ENCODE peak calls at places on chromosomes 11 and 22, in four cellular contexts. One of them, this sample, is unnamed.

GRCh38 chr11:20081336-20081735 is 78.9 kb downstream of the DBX1 start:
- DNase-seq in H1: no peak
- DNase-seq in HCT116: no peak
- DNase-seq in GM12878: no peak
- DNase-seq in this sample: no peak

GRCh38 chr11:106021181-106021966 is 666 bp downstream of the MSANTD4 start:
- DNase-seq in HCT116: no peak
- DNase-seq in H1: no peak
- DNase-seq in GM12878: no peak
- DNase-seq in this sample: peak

GRCh38 chr11:121688860-121689614 is 236.3 kb upstream of the SORL1-AS1 start:
- DNase-seq in H1: no peak
- DNase-seq in HCT116: peak
- DNase-seq in GM12878: no peak
- DNase-seq in this sample: no peak

GRCh38 chr11:2759228-2760195 is 59.7 kb upstream of the KCNQ1OT1 start:
- DNase-seq in GM12878: no peak
- DNase-seq in H1: peak
- DNase-seq in HCT116: no peak
- DNase-seq in this sample: no peak

GRCh38 chr22:17172172-17172833 is 13.2 kb upstream of the HDHD5 start:
- DNase-seq in GM12878: no peak
- DNase-seq in H1: no peak
- DNase-seq in HCT116: no peak
- DNase-seq in this sample: no peak

GRCh38 chr22:21690401-21690801 is 24.6 kb downstream of the PPIL2 start:
- DNase-seq in HCT116: no peak
- DNase-seq in H1: no peak
- DNase-seq in GM12878: peak
- DNase-seq in this sample: no peak

GRCh38 chr11:67373916-67374570 is 645 bp upstream of the CLCF1 start:
- DNase-seq in H1: peak
- DNase-seq in GM12878: no peak
- DNase-seq in HCT116: peak
- DNase-seq in this sample: peak

GRCh38 chr22:37629928-37630327 is 9.5 kb upstream of the SH3BP1 start:
- DNase-seq in HCT116: no peak
- DNase-seq in GM12878: no peak
- DNase-seq in H1: no peak
- DNase-seq in this sample: no peak

GRCh38 chr11:131533164-131533563 is 162.7 kb downstream of the NTM start:
- DNase-seq in H1: no peak
- DNase-seq in GM12878: no peak
- DNase-seq in HCT116: no peak
- DNase-seq in this sample: no peak

GRCh38 chr22:47090591-47091240 is 328.3 kb downstream of the TBC1D22A start:
- DNase-seq in H1: peak
- DNase-seq in HCT116: no peak
- DNase-seq in GM12878: no peak
- DNase-seq in this sample: peak
- TF ChIP-seq EGR1 in H1: no peak
- TF ChIP-seq EGR1 in HCT116: no peak
- TF ChIP-seq EGR1 in GM12878: no peak
- TF ChIP-seq EGR1 in this sample: no peak

DNA sequence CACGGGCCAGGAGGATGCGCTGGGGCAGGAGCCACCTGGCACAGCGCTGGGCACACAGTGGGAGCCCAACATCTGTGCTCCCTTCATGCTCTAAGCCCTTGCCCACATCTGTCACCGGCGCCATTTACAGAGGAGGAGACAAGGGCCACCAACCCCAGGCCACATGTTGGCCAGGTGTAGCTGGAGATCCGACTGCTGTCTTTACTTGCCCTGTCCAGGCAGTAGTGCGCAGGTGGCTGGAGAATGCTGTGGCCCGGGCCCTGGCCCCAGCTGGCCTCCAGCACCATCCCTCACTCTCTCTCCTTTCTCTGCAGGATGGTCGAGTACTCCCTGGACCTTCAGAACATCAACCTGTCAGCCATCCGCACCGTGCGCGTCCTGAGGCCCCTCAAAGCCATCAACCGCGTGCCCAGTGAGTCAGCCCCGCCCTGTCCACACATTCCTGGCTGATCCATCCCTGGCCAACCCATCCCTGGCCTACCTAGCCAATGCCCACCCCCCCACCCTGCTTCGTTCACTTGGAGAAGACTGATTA is 48.5 kb downstream of the CACNA1I start:
- DNase-seq in GM12878: no peak
- DNase-seq in HCT116: no peak
- DNase-seq in H1: no peak
- DNase-seq in this sample: no peak
- TF ChIP-seq EGR1 in GM12878: no peak
- TF ChIP-seq EGR1 in HCT116: no peak
- TF ChIP-seq EGR1 in H1: no peak
- TF ChIP-seq EGR1 in this sample: no peak

DNA sequence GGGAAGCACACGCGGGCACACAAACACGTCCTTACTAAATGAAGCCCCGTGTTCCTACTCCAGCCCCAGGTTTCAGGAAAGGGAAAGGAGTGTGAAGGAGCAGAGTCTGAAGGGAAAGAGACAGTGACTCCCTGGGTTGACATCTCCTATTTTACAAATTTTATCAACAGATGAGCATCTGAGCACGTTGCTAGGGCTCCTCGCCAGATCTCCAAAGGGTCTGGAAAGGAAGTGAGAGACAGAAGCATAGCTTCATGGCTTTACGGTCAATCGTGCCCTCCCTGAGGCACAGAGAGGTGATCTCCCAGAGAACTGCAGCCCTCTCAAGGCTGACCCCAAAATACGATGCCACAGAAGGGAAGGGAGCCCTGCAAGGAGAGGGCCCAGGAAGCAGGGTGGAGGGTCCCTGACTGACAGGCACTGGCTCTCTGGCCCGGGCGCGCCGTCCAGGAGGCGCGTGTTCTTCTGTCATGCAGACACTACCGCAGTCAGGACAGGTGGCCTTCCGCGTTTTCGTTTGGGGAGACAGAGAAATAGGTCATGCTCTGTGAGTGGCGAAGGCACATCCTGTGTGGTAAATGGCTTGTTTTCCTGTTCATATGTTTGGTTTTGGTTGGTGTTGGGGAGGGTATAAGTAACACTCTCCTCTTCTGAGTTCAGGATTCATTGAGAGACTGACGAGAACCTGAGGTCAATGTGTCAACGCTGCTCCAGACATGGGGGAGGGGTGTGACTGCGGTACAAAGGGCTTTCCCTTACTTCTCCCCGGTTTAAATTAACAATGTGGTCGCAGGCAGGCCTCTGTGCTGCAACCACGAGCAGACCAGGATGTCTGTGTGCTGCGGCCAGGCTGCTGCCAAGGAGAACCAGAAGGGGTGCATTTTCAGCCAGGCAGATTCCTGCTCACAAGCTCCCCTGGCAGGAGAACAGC is 813.3 kb downstream of the OPCML start:
- DNase-seq in HCT116: no peak
- DNase-seq in H1: no peak
- DNase-seq in GM12878: no peak
- DNase-seq in this sample: no peak
- TF ChIP-seq EGR1 in HCT116: no peak
- TF ChIP-seq EGR1 in H1: no peak
- TF ChIP-seq EGR1 in GM12878: no peak
- TF ChIP-seq EGR1 in this sample: no peak

GRCh38 chr11:57513911-57514537 is 1.5 kb downstream of the SLC43A1 start:
- DNase-seq in HCT116: no peak
- DNase-seq in H1: no peak
- DNase-seq in GM12878: no peak
- DNase-seq in this sample: no peak
- TF ChIP-seq EGR1 in HCT116: no peak
- TF ChIP-seq EGR1 in H1: no peak
- TF ChIP-seq EGR1 in GM12878: no peak
- TF ChIP-seq EGR1 in this sample: no peak

GRCh38 chr11:15865212-15865987 is 490.9 kb downstream of the SOX6 start:
- DNase-seq in GM12878: no peak
- DNase-seq in H1: no peak
- DNase-seq in HCT116: no peak
- DNase-seq in this sample: no peak
- TF ChIP-seq EGR1 in GM12878: no peak
- TF ChIP-seq EGR1 in H1: no peak
- TF ChIP-seq EGR1 in HCT116: no peak
- TF ChIP-seq EGR1 in this sample: no peak

GRCh38 chr11:723120-723883 is 17.3 kb downstream of the EPS8L2 start:
- DNase-seq in HCT116: no peak
- DNase-seq in H1: no peak
- DNase-seq in GM12878: no peak
- DNase-seq in this sample: peak

GRCh38 chr11:721347-721912 is 15.4 kb downstream of the EPS8L2 start:
- DNase-seq in GM12878: no peak
- DNase-seq in HCT116: no peak
- DNase-seq in H1: no peak
- DNase-seq in this sample: no peak

GRCh38 chr11:720642-721346 is 14.8 kb downstream of the EPS8L2 start:
- DNase-seq in H1: peak
- DNase-seq in GM12878: no peak
- DNase-seq in HCT116: no peak
- DNase-seq in this sample: peak

GRCh38 chr11:720017-720641 is 14.1 kb downstream of the EPS8L2 start:
- DNase-seq in H1: no peak
- DNase-seq in HCT116: no peak
- DNase-seq in GM12878: no peak
- DNase-seq in this sample: no peak

DNA sequence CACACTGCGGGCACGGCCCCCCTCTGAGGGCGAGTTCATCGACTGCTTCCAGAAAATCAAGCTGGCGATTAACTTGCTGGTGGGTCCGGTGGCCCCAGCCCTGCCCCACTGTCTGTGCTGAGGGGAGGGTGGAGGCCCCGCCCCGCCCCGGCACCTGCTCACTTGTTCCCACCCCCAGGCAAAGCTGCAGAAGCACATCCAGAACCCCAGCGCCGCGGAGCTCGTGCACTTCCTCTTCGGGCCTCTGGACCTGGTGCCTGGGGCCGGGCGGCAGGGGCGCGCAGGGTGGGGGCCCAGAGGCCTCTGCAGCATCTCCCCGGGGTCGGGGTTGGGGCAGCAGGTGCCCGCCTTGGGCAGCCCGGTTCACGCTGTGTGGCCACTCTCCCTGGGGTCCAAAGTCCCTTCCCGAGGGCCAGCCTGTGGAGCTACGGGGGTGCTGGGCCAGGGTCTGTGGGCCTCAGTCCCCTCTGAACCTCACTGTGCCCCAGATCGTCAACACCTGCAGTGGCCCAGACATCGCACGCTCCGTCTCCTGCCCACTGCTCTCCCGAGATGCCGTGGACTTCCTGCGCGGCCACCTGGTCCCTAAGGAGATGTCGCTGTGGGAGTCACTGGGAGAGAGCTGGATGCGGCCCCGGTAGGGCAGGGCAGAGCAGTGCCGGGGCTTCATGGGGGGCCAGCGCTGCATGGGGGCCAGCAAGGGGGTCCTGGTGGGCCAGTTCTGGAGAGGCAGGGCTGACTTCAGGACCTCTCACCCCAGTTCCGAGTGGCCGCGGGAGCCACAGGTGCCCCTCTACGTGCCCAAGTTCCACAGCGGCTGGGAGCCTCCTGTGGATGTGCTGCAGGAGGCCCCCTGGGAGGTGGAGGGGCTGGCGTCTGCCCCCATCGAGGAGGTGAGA is 16.1 kb downstream of the EPS8L2 start:
- DNase-seq in HCT116: no peak
- DNase-seq in GM12878: no peak
- DNase-seq in H1: no peak
- DNase-seq in this sample: peak
- TF ChIP-seq EGR1 in HCT116: no peak
- TF ChIP-seq EGR1 in GM12878: no peak
- TF ChIP-seq EGR1 in H1: no peak
- TF ChIP-seq EGR1 in this sample: no peak

GRCh38 chr22:24201681-24202590 is 20.6 kb downstream of the SUSD2 start:
- DNase-seq in HCT116: peak
- DNase-seq in H1: no peak
- DNase-seq in GM12878: no peak
- DNase-seq in this sample: no peak

GRCh38 chr22:24198682-24199052 is 17.4 kb downstream of the SUSD2 start:
- DNase-seq in GM12878: no peak
- DNase-seq in HCT116: no peak
- DNase-seq in H1: no peak
- DNase-seq in this sample: no peak

GRCh38 chr22:24205438-24206189 is 24.3 kb downstream of the SUSD2 start:
- DNase-seq in GM12878: no peak
- DNase-seq in H1: no peak
- DNase-seq in HCT116: no peak
- DNase-seq in this sample: no peak

GRCh38 chr22:24200616-24201212 is 19.4 kb downstream of the SUSD2 start:
- DNase-seq in GM12878: no peak
- DNase-seq in HCT116: peak
- DNase-seq in H1: no peak
- DNase-seq in this sample: no peak
- TF ChIP-seq EGR1 in GM12878: no peak
- TF ChIP-seq EGR1 in HCT116: no peak
- TF ChIP-seq EGR1 in H1: no peak
- TF ChIP-seq EGR1 in this sample: no peak

DNA sequence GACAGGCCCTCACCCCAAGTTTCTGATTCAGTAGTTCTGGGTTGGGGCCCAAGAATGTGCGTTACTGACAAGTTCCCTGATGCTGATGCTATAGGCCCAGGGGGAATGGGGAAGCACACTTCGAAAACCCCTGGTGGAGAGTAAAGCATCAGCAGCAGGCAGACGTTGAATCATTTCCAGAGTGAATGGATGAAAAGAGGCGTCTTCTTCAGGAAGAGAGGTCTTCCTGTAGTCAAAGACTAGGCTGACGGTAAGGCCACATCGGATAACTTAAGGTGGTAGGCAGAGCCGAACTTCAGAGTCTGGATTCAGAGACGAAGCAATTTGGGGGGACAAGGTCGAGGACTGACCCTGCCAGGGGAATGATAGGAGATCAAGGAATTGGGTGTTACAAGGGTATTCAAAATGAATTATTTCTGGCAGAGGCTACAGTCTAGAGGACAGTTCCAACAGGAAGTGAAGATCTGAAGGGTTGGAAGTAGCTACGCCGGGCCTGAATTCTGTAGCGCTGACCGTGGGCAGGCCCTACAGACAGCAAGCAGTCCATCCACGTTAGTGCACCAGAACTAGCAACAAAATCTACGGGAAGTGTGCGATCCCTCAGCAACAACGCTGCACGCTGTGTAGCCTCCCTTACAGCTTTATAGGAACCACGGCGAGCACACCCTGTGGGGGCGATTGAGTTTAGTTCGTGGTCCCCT is 862 bp upstream of the CENATAC start:
- DNase-seq in H1: no peak
- DNase-seq in GM12878: peak
- DNase-seq in HCT116: no peak
- DNase-seq in this sample: peak
- TF ChIP-seq EGR1 in H1: no peak
- TF ChIP-seq EGR1 in GM12878: no peak
- TF ChIP-seq EGR1 in HCT116: no peak
- TF ChIP-seq EGR1 in this sample: no peak

This sample was measured in K562.